ENCODE peak calls at places on chromosomes 12 and 14, in eight cellular contexts. X is pancreas; H is Jurkat, Clone E6-1; W is substantia nigra; J is mesenchymal stem cell; A is RCC 7860; S is activated CD4-positive, alpha-beta T cell treated with anti-CD3 and anti-CD28 coated beads, Interleukin-2, amount 50 U/mL, for 1 hour; N is mesendoderm. B is an unnamed sample.

GRCh38 chr14:57244103-57244502 is 24.6 kb downstream of the EXOC5 start:
- DNase-seq in X (no peak), H (no peak), W (no peak), J (peak; percentile 54), A (no peak), S (no peak), N (no peak), B (peak; percentile 32)

GRCh38 chr12:103626498-103626897 is 39.4 kb downstream of the STAB2 start:
- DNase-seq in X (peak; percentile 7), H (no peak), W (no peak), J (peak; percentile 35), A (peak; percentile 71), S (no peak), N (peak; percentile 59), B (peak; percentile 41)

GRCh38 chr12:100823988-100824387 is 29.4 kb downstream of the ANO4 start:
- DNase-seq in X (no peak), H (no peak), W (no peak), J (peak; percentile 80), A (peak; percentile 6), S (no peak), N (peak; percentile 52), B (peak; percentile 65)

GRCh38 chr14:61184117-61184516 is 97.0 kb downstream of the TMEM30B start:
- DNase-seq in X (no peak), H (no peak), W (no peak), J (peak; percentile 75), A (peak; percentile 77), S (no peak), N (no peak), B (peak; percentile 80)

GRCh38 chr12:128737292-128737966 is 86.3 kb downstream of the SLC15A4 start:
- DNase-seq in X (no peak), H (no peak), W (no peak), J (no peak), A (peak; percentile 3), S (no peak), N (no peak), B (no peak)

GRCh38 chr12:130490674-130491073 is 153.0 kb downstream of the PIWIL1 start:
- DNase-seq in X (no peak), H (no peak), W (no peak), J (no peak), A (no peak), S (no peak), N (no peak), B (no peak)

GRCh38 chr12:70849265-70849960 is 71.1 kb downstream of the PTPRR start:
- DNase-seq in X (no peak), H (no peak), W (no peak), J (peak; percentile 12), A (no peak), S (no peak), N (peak; percentile 32), B (peak; percentile 25)

GRCh38 chr12:104557488-104558195 is 100.9 kb downstream of the CHST11 start:
- DNase-seq in X (no peak), H (no peak), W (no peak), J (no peak), A (no peak), S (no peak), N (no peak), B (no peak)

GRCh38 chr14:70885343-70886014 is 21.8 kb upstream of the PCNX1 start:
- DNase-seq in X (no peak), H (no peak), W (no peak), J (no peak), A (no peak), S (no peak), N (no peak), B (no peak)

GRCh38 chr14:89270439-89271227 is 146.4 kb downstream of the FOXN3 start:
- DNase-seq in X (peak; percentile 33), H (no peak), W (no peak), J (no peak), A (no peak), S (no peak), N (peak; percentile 26), B (no peak)

GRCh38 chr14:75542585-75543091 is 20.4 kb downstream of the BATF start:
- DNase-seq in X (peak; percentile 18), H (peak; percentile 87), W (peak; percentile 13), J (peak; percentile 65), A (no peak), S (peak; percentile 70), N (peak; percentile 23), B (peak; percentile 74)

GRCh38 chr12:104866286-104866685 is 91.8 kb downstream of the SLC41A2 start:
- DNase-seq in X (no peak), H (no peak), W (no peak), J (no peak), A (no peak), S (no peak), N (no peak), B (peak; percentile 12)

GRCh38 chr14:36217732-36218131 is 41.2 kb upstream of the PTCSC3 start:
- DNase-seq in X (no peak), H (no peak), W (no peak), J (no peak), A (no peak), S (no peak), N (no peak), B (no peak)

GRCh38 chr12:89179983-89180382 is 172.3 kb downstream of the DUSP6 start:
- DNase-seq in X (no peak), H (no peak), W (no peak), J (peak; percentile 51), A (no peak), S (no peak), N (no peak), B (peak; percentile 98)

GRCh38 chr12:132618683-132619043 is at the start of gene P2RX2:
- DNase-seq in X (no peak), H (no peak), W (no peak), J (no peak), A (no peak), S (no peak), N (no peak), B (no peak)

GRCh38 chr12:110370732-110371141 is 32.8 kb downstream of the ANAPC7 start:
- DNase-seq in X (no peak), H (no peak), W (no peak), J (no peak), A (no peak), S (no peak), N (no peak), B (no peak)

GRCh38 chr12:121523741-121524140 is 57.1 kb downstream of the KDM2B start:
- DNase-seq in X (no peak), H (no peak), W (no peak), J (no peak), A (no peak), S (no peak), N (no peak), B (no peak)

GRCh38 chr14:33668066-33668465 is 282.8 kb downstream of the EGLN3 start:
- DNase-seq in X (no peak), H (no peak), W (no peak), J (no peak), A (no peak), S (no peak), N (no peak), B (no peak)

GRCh38 chr14:66568220-66568619 is 60.3 kb downstream of the GPHN start:
- DNase-seq in X (no peak), H (no peak), W (no peak), J (no peak), A (no peak), S (no peak), N (no peak), B (no peak)

GRCh38 chr14:102772781-102773570 is 4.3 kb upstream of the TRAF3 start:
- DNase-seq in X (no peak), H (peak; percentile 27), W (no peak), J (peak; percentile 54), A (no peak), S (no peak), N (peak; percentile 92), B (peak; percentile 37)

GRCh38 chr12:2795291-2796186 is 769 bp downstream of the FKBP4 start:
- DNase-seq in X (peak; percentile 70), H (peak; percentile 25), W (peak; percentile 72), J (peak; percentile 70), A (peak; percentile 15), S (peak; percentile 65), N (peak; percentile 66), B (peak; percentile 54)

B was measured in fibroblast of villous mesenchyme.